ENCODE peak calls at places on chromosomes 7 and 10, in four cellular contexts. U is H9, X is right cardiac atrium, G is GM12891. D is an unnamed sample.

GRCh38 chr10:5530846-5531557 is 6.2 kb downstream of the CALML3 start:
- DNase-seq in U (no peak), X (no peak), G (no peak), D (no peak)

GRCh38 chr7:19701471-19701870 is 7.4 kb downstream of the POLR1F start:
- DNase-seq in U (no peak), X (no peak), G (no peak), D (no peak)

GRCh38 chr10:130933008-130933390 is 378.5 kb downstream of the TCERG1L start:
- DNase-seq in U (peak; percentile 12), X (no peak), G (no peak), D (no peak)

GRCh38 chr7:105678811-105679495 is 97.7 kb upstream of the EFCAB10 start:
- DNase-seq in U (no peak), X (peak; percentile 89), G (no peak), D (peak; percentile 77)

GRCh38 chr7:105055621-105056020 is 41.6 kb downstream of the KMT2E start:
- DNase-seq in U (no peak), X (no peak), G (no peak), D (no peak)

GRCh38 chr10:10647331-10647730 is 370.3 kb upstream of the CELF2 start:
- DNase-seq in U (no peak), X (no peak), G (no peak), D (no peak)

GRCh38 chr10:33509231-33509871 is 174.9 kb upstream of the NRP1 start:
- DNase-seq in U (no peak), X (peak; percentile 53), G (no peak), D (no peak)

GRCh38 chr10:48577158-48577557 is 27.7 kb downstream of the ARHGAP22 start:
- DNase-seq in U (peak; percentile 4), X (no peak), G (no peak), D (no peak)

GRCh38 chr7:113367187-113367586 is 248.8 kb upstream of the SMIM30 start:
- DNase-seq in U (no peak), X (no peak), G (no peak), D (no peak)

GRCh38 chr10:35462491-35462934 is 126.2 kb downstream of the CCNY start:
- DNase-seq in U (no peak), X (no peak), G (no peak), D (no peak)

GRCh38 chr10:32237644-32238345 is 109.2 kb downstream of the EPC1 start:
- DNase-seq in U (no peak), X (no peak), G (no peak), D (no peak)

GRCh38 chr10:98415710-98416077 is 712 bp upstream of the PYROXD2 start:
- DNase-seq in U (no peak), X (no peak), G (no peak), D (no peak)

GRCh38 chr10:71562181-71562580 is 157.4 kb downstream of the C10orf105 start:
- DNase-seq in U (no peak), X (no peak), G (no peak), D (no peak)

GRCh38 chr7:64793106-64793755 is 997 bp upstream of the ZNF138 start:
- DNase-seq in U (no peak), X (no peak), G (no peak), D (no peak)

GRCh38 chr7:27277628-27278027 is 35.0 kb downstream of the EVX1 start:
- DNase-seq in U (no peak), X (no peak), G (no peak), D (no peak)

GRCh38 chr7:22860337-22860736 is 37.7 kb upstream of the TOMM7 start:
- DNase-seq in U (no peak), X (no peak), G (no peak), D (no peak)

GRCh38 chr7:28732037-28732869 is 225.9 kb downstream of the TRIL start:
- DNase-seq in U (no peak), X (peak; percentile 22), G (no peak), D (no peak)

GRCh38 chr10:77550378-77550777 is 87.2 kb downstream of the KCNMA1 start:
- DNase-seq in U (no peak), X (no peak), G (no peak), D (no peak)

GRCh38 chr7:100126239-100126930 is 382 bp upstream of the MBLAC1 start:
- DNase-seq in U (no peak), X (no peak), G (no peak), D (no peak)

GRCh38 chr10:54614062-54614461 is 187.0 kb downstream of the PCDH15 start:
- DNase-seq in U (no peak), X (no peak), G (no peak), D (no peak)

GRCh38 chr7:127114739-127115265 is 137.9 kb downstream of the GRM8 start:
- DNase-seq in U (no peak), X (no peak), G (no peak), D (no peak)

D was measured in testis.